ENCODE peak calls at places on chromosomes 3 and 15, in eight cellular contexts. Y is HCT116, C is mammary epithelial cell, Q is stomach, H is lung, E is lower lobe of right lung, B is Peyer's patch, I is tibial artery. G is an unnamed sample.

GRCh38 chr3:107394502-107394901 is 17.3 kb downstream of the CCDC54 start:
- DNase-seq in C (peak; percentile 29), I (no peak), B (no peak), E (no peak), H (no peak), Y (no peak), Q (no peak), G (no peak)

GRCh38 chr3:171828852-171829770 is 14.0 kb upstream of the TMEM212 start:
- DNase-seq in I (no peak), E (no peak), Q (no peak), C (no peak), Y (no peak), H (no peak), B (no peak), G (no peak)

GRCh38 chr15:42494998-42495360 is 455 bp upstream of the SNAP23 start:
- DNase-seq in H (peak; percentile 48), B (peak; percentile 34), I (no peak), Y (no peak), C (peak; percentile 64), Q (peak; percentile 47), E (no peak), G (peak; percentile 64)

GRCh38 chr3:23877324-23877980 is 39.3 kb downstream of the NKIRAS1 start:
- DNase-seq in E (no peak), Q (no peak), C (peak; percentile 77), I (no peak), H (peak; percentile 50), Y (no peak), B (no peak), G (peak; percentile 18)

GRCh38 chr3:15399970-15400369 is 27.4 kb downstream of the METTL6 start:
- DNase-seq in E (no peak), I (no peak), C (no peak), Y (no peak), Q (no peak), H (no peak), B (no peak), G (no peak)

GRCh38 chr3:126472277-126473006 is 3.2 kb downstream of the ZXDC start:
- DNase-seq in H (peak; percentile 83), C (peak; percentile 95), I (peak; percentile 88), B (peak; percentile 36), Q (peak; percentile 71), E (peak; percentile 88), Y (peak; percentile 12), G (no peak)

GRCh38 chr3:127485396-127486170 is 105.0 kb downstream of the TPRA1 start:
- DNase-seq in Q (peak; percentile 25), C (no peak), Y (no peak), I (no peak), B (no peak), E (no peak), H (peak; percentile 19), G (peak; percentile 34)

GRCh38 chr3:15523660-15524417 is 2.3 kb upstream of the COLQ start:
- DNase-seq in H (no peak), C (no peak), Q (no peak), B (no peak), E (no peak), I (no peak), Y (no peak), G (no peak)

GRCh38 chr3:62068337-62068736 is 305.0 kb downstream of the FEZF2 start:
- DNase-seq in Q (no peak), H (no peak), C (no peak), E (no peak), Y (no peak), B (no peak), I (no peak), G (no peak)

GRCh38 chr3:108088697-108089096 is 2.1 kb downstream of the CD47 start:
- DNase-seq in Y (no peak), H (no peak), Q (no peak), C (peak; percentile 44), E (no peak), B (no peak), I (no peak), G (no peak)

GRCh38 chr3:148866261-148866660 is 1.2 kb downstream of the CPA3 start:
- DNase-seq in Q (no peak), H (no peak), B (no peak), Y (no peak), I (no peak), E (no peak), C (no peak), G (peak; percentile 73)

GRCh38 chr3:179945569-179945968 is 91.2 kb downstream of the PEX5L start:
- DNase-seq in Q (no peak), I (no peak), B (no peak), H (no peak), Y (no peak), E (no peak), C (no peak), G (no peak)

GRCh38 chr3:46400000-46400734 is 6.7 kb downstream of the CCR5AS start:
- DNase-seq in Q (no peak), B (no peak), E (no peak), C (no peak), I (no peak), Y (no peak), H (no peak), G (peak; percentile 33)

GRCh38 chr15:95520511-95520910 is 810.0 kb upstream of the NR2F2 start:
- DNase-seq in H (no peak), I (no peak), B (no peak), Y (no peak), E (no peak), C (peak; percentile 37), Q (no peak), G (no peak)

GRCh38 chr3:122773856-122774535 is 19.6 kb downstream of the HSPBAP1 start:
- DNase-seq in B (no peak), Y (no peak), H (no peak), Q (no peak), C (no peak), E (no peak), I (no peak), G (no peak)

GRCh38 chr3:141402476-141403171 is 34.3 kb downstream of the ZBTB38 start:
- DNase-seq in Q (peak; percentile 67), B (peak; percentile 68), H (peak; percentile 64), E (peak; percentile 83), I (peak; percentile 89), C (no peak), Y (no peak), G (peak; percentile 38)

GRCh38 chr3:10459954-10460754 is 45.2 kb downstream of the ATP2B2 start:
- DNase-seq in B (no peak), Y (peak; percentile 62), E (no peak), H (peak; percentile 34), I (no peak), Q (peak; percentile 36), C (peak; percentile 71), G (peak; percentile 66)

GRCh38 chr3:141354517-141354916 is 13.8 kb upstream of the ZBTB38 start:
- DNase-seq in C (no peak), H (no peak), B (no peak), Q (no peak), I (no peak), Y (no peak), E (no peak), G (no peak)

DNA sequence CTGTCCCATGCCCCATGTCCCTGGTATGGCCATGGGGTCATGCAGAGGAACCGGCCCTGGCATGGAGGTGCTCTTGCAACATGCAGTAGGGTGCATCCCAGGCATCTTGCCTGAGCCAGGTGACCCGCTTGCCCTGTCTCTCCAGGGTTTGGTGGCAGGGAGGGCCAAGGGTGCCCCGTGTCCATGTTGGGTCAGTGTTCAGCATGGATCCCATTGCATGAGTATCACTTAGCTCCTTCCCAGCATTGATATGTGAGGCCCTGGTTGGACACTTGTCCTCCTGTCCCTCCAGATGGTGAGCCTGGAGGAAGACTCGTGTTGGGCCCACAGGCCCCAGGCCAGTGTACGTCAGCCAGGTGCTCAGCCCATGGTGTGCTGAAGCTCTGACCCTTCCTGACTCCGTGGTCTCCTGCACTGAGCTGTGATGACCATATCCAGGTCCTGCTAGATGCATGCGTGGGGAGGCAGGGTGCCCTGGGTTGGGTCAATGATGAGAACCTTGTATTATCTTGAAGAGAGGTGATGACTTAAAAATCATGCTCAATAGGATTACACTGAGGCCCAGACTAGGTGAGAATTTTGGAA is 205.0 kb downstream of the UBE3A start:
- DNase-seq in I (no peak), E (no peak), C (no peak), Q (no peak), Y (no peak), B (no peak), H (no peak), G (no peak)
- H3K9me3 ChIP-seq in I (peaks cover 50% of the 10 kb centered on the region), E (no peaks in the 10 kb centered on the region), C (peaks cover 78% of the 10 kb centered on the region), Q (peaks cover 59% of the 10 kb centered on the region), Y (peaks cover 40% of the 10 kb centered on the region), B (peaks cover 10% of the 10 kb centered on the region), H (peaks cover 80% of the 10 kb centered on the region), G (no peaks in the 10 kb centered on the region)

DNA sequence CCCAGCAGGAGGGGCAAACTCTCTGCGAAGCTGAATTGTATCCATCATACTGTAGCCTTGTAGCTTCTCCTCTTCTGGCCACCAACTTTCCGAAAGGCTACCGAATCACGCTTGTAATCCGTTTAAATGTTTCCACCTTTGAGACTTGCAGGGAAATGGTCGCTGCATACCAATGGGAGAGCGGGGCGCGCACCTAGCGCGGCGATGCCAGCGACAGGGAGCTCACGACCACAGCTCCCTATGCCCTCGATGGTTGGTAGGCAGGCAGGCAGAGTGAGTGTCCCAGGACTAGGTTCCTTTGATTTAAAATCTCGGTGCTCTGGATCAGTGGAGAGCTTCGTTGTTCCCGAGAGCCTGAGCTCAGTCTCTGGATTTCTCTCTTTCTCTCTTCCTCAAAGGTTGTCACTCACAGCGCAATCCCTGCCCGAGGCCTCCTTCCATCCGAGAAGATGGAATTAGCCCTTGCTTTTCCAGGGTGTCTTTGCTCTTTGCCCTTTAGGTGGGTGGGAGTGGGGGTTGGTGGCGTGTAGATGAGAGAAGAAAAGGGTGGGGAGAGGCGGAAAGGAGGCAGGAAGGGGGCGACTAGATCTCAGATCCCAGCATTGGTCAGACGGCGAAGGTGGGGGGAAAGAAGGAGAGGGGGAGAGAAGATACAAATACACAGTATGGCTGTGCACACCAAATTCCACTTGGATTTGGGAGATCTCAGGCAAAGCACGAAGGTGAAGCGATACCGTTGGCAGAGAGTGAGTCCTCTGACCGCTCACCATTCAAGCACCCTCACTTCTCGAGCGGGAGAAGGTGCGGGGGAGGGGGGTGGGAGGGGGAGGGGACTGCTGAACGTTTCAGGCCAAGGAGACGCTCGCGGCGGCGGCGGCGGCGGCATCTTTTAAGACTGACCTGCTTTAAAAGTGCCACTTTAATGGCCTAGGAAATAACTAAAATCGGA is at the start of gene SLITRK3:
- DNase-seq in H (no peak), Q (no peak), B (no peak), Y (no peak), E (no peak), C (no peak), I (peak; percentile 37), G (no peak)
- H3K4me3 ChIP-seq in H (no peak within 1 kb of the TSS), Q (peak within 1 kb of the TSS; percentile 51), B (peak within 1 kb of the TSS; percentile 49), Y (no peak within 1 kb of the TSS), E (peak within 1 kb of the TSS; percentile 44), C (no peak within 1 kb of the TSS), I (peak within 1 kb of the TSS; percentile 54), G (no peak within 1 kb of the TSS)

GRCh38 chr15:85493258-85493657 is 112.9 kb downstream of the AKAP13 start:
- DNase-seq in Q (no peak), Y (no peak), B (no peak), I (no peak), C (no peak), H (no peak), E (no peak), G (no peak)
- H3K27ac ChIP-seq in Q (no peak overlapping the region), Y (no peak overlapping the region), B (peak overlapping the region; percentile 83), I (no peak overlapping the region), C (no peak overlapping the region), H (no peak overlapping the region), E (no peak overlapping the region), G (peak overlapping the region; percentile 75)

GRCh38 chr3:7242303-7242635 is 381.4 kb downstream of the GRM7 start:
- DNase-seq in Q (no peak), I (no peak), B (no peak), C (no peak), Y (no peak), E (no peak), H (no peak), G (no peak)

GRCh38 chr3:7238565-7239295 is 377.8 kb downstream of the GRM7 start:
- DNase-seq in Q (no peak), I (no peak), H (no peak), B (no peak), Y (no peak), C (no peak), E (no peak), G (no peak)

GRCh38 chr3:7241584-7242302 is 380.8 kb downstream of the GRM7 start:
- DNase-seq in I (no peak), C (no peak), Q (no peak), B (no peak), E (no peak), Y (no peak), H (no peak), G (no peak)
- H3K9me3 ChIP-seq in I (no peaks in the 10 kb centered on the region), C (no peaks in the 10 kb centered on the region), Q (no peaks in the 10 kb centered on the region), B (no peaks in the 10 kb centered on the region), E (no peaks in the 10 kb centered on the region), Y (no peaks in the 10 kb centered on the region), H (no peaks in the 10 kb centered on the region), G (no peaks in the 10 kb centered on the region)